ENCODE peak calls at places on chromosomes 7 and 10, in six cellular contexts. N is gastrocnemius medialis, E is esophagus squamous epithelium, R is neuronal stem cell, A is NB4, W is HCT116. J is an unnamed sample.

GRCh38 chr10:69685802-69686585 is 55.9 kb downstream of the FAM241B start:
- DNase-seq in R (no peak), W (no peak), E (no peak), N (peak), A (no peak), J (peak)

GRCh38 chr7:47597379-47597778 is 15.5 kb upstream of the TNS3 start:
- DNase-seq in W (no peak), E (no peak), R (no peak), N (no peak), A (no peak), J (no peak)

GRCh38 chr7:100435401-100436304 is 644 bp downstream of the PPP1R35 start:
- DNase-seq in R (no peak), W (no peak), E (no peak), N (no peak), A (peak), J (peak)

GRCh38 chr10:96840841-96841518 is 8.9 kb downstream of the LCOR start:
- DNase-seq in A (peak), N (no peak), R (no peak), W (peak), E (no peak), J (no peak)

GRCh38 chr10:4498763-4499251 is 327.2 kb upstream of the AKR1E2 start:
- DNase-seq in A (no peak), W (no peak), R (no peak), E (no peak), N (no peak), J (no peak)

GRCh38 chr7:379456-380225 is 89.7 kb downstream of the FOXL3 start:
- DNase-seq in E (no peak), N (no peak), A (no peak), W (no peak), R (no peak), J (no peak)

GRCh38 chr10:96673318-96674099 is 46.8 kb downstream of the PIK3AP1 start:
- DNase-seq in W (no peak), E (peak), A (peak), N (peak), R (no peak), J (peak)

GRCh38 chr10:128180843-128181242 is 54.6 kb upstream of the MKI67 start:
- DNase-seq in W (no peak), N (no peak), R (no peak), E (no peak), A (peak), J (no peak)

GRCh38 chr7:15508258-15508657 is 53.6 kb downstream of the AGMO start:
- DNase-seq in R (no peak), N (no peak), A (no peak), E (no peak), W (no peak), J (no peak)

GRCh38 chr10:68167271-68167670 is 58.0 kb downstream of the MYPN start:
- DNase-seq in R (no peak), N (no peak), A (no peak), W (no peak), E (no peak), J (no peak)

GRCh38 chr7:18288322-18289037 is 207.1 kb upstream of the HDAC9 start:
- DNase-seq in A (peak), E (no peak), W (no peak), R (no peak), N (no peak), J (no peak)

GRCh38 chr10:77320852-77321496 is 316.6 kb downstream of the KCNMA1 start:
- DNase-seq in R (no peak), A (no peak), N (no peak), E (no peak), W (no peak), J (no peak)

GRCh38 chr10:14583252-14583651 is 191.4 kb downstream of the FAM107B start:
- DNase-seq in E (no peak), W (no peak), R (no peak), A (no peak), N (no peak), J (no peak)

GRCh38 chr7:70134029-70134445 is 535.8 kb downstream of the AUTS2 start:
- DNase-seq in E (no peak), W (no peak), N (no peak), R (no peak), A (no peak), J (no peak)

GRCh38 chr10:95121904-95122303 is 52.6 kb upstream of the CYP2C8 start:
- DNase-seq in N (no peak), R (no peak), W (no peak), E (no peak), A (no peak), J (peak)

GRCh38 chr10:123474700-123475099 is 191.5 kb upstream of the GPR26 start:
- DNase-seq in E (no peak), A (no peak), R (no peak), W (no peak), N (no peak), J (no peak)

GRCh38 chr7:78472519-78472918 is 673.9 kb downstream of the PHTF2 start:
- DNase-seq in N (no peak), W (no peak), E (no peak), R (no peak), A (no peak), J (no peak)

GRCh38 chr10:97270523-97271154 is 21.8 kb downstream of the ARHGAP19 start:
- DNase-seq in A (no peak), N (no peak), W (no peak), E (no peak), R (no peak), J (no peak)

GRCh38 chr7:69937097-69937496 is 338.8 kb downstream of the AUTS2 start:
- DNase-seq in A (no peak), E (no peak), R (no peak), W (no peak), N (no peak), J (no peak)

GRCh38 chr7:91836065-91836368 is 44.5 kb downstream of the MTERF1 start:
- DNase-seq in W (no peak), E (no peak), N (no peak), A (no peak), R (no peak), J (no peak)

GRCh38 chr7:116738378-116738777 is 66.4 kb downstream of the MET start:
- DNase-seq in R (no peak), N (no peak), A (no peak), E (no peak), W (no peak), J (no peak)

GRCh38 chr7:18698258-18698734 is 202.7 kb downstream of the HDAC9 start:
- DNase-seq in R (no peak), N (no peak), W (no peak), A (no peak), E (no peak), J (no peak)

GRCh38 chr7:73770002-73770859 is at the start of gene CLDN3:
- DNase-seq in R (peak), N (no peak), E (no peak), A (peak), W (peak), J (peak)

GRCh38 chr7:36683695-36684357 is 40.5 kb downstream of the AOAH start:
- DNase-seq in N (no peak), W (no peak), E (no peak), A (no peak), R (no peak), J (no peak)

GRCh38 chr10:86918022-86918471 is 39.4 kb downstream of the MMRN2 start:
- DNase-seq in R (no peak), W (no peak), N (no peak), E (no peak), A (no peak), J (no peak)

GRCh38 chr7:66336760-66337159 is 131.6 kb downstream of the TPST1 start:
- DNase-seq in E (no peak), W (no peak), N (no peak), R (no peak), A (no peak), J (no peak)

GRCh38 chr10:32149257-32149955 is 93.2 kb upstream of the KIF5B start:
- DNase-seq in E (no peak), W (peak), A (no peak), N (peak), R (no peak), J (peak)

GRCh38 chr10:70567603-70568002 is 34.9 kb downstream of the PRF1 start:
- DNase-seq in W (no peak), N (no peak), E (no peak), R (no peak), A (no peak), J (no peak)

GRCh38 chr7:141695803-141696289 is 6.1 kb downstream of the DENND11 start:
- DNase-seq in N (no peak), R (no peak), E (no peak), A (no peak), W (no peak), J (peak)

GRCh38 chr10:528173-529165 is 161.0 kb downstream of the DIP2C start:
- DNase-seq in A (no peak), W (no peak), N (no peak), E (no peak), R (no peak), J (no peak)

GRCh38 chr10:43110318-43111071 is 27.8 kb upstream of the CSGALNACT2 start:
- DNase-seq in W (no peak), A (peak), E (no peak), N (no peak), R (no peak), J (no peak)

GRCh38 chr7:27175005-27175625 is 995 bp upstream of the HOXA10 start:
- DNase-seq in A (peak), E (no peak), R (no peak), W (no peak), N (peak), J (no peak)

GRCh38 chr7:2048531-2048930 is 184.2 kb downstream of the MAD1L1 start:
- DNase-seq in R (no peak), W (no peak), A (no peak), N (no peak), E (no peak), J (no peak)

GRCh38 chr10:681670-682318 is 7.7 kb downstream of the DIP2C start:
- DNase-seq in E (no peak), R (no peak), W (no peak), A (no peak), N (no peak), J (no peak)

GRCh38 chr7:151001546-151001945 is 10.7 kb downstream of the NOS3 start:
- DNase-seq in R (no peak), W (no peak), E (no peak), N (no peak), A (no peak), J (no peak)

GRCh38 chr10:69344591-69345244 is 66.4 kb downstream of the HK1 start:
- DNase-seq in A (peak), E (no peak), W (no peak), R (no peak), N (no peak), J (no peak)

GRCh38 chr7:155811895-155812761 is at the start of gene SHH:
- DNase-seq in N (no peak), E (no peak), W (no peak), R (no peak), A (no peak), J (no peak)

GRCh38 chr7:155813125-155813524 is 862 bp upstream of the SHH start:
- DNase-seq in N (no peak), R (no peak), W (no peak), A (no peak), E (no peak), J (no peak)

GRCh38 chr7:155809947-155810606 is 2.2 kb downstream of the SHH start:
- DNase-seq in W (no peak), E (no peak), R (no peak), A (no peak), N (no peak), J (no peak)

GRCh38 chr7:155810607-155811559 is 1.4 kb downstream of the SHH start:
- DNase-seq in E (no peak), W (no peak), N (no peak), R (no peak), A (no peak), J (no peak)

DNA sequence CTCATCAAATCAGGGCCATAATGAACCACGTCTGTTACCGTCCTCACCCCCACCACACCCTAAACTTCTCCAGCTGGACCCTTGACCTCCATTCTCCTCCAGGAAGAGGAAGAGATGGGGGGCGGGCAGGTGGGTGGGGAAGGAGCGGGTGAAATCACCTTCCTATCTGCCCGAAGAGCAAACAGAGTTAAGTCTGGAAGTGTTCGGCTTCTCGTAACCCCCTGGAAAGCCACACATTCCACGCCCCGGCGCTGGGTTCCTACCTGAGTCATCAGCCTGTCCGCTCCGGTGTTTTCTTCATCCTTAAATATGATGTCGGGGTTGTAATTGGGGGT is 736 bp downstream of the SHH start:
- DNase-seq in W (no peak), N (no peak), E (no peak), R (no peak), A (no peak), J (no peak)
- H3K4me3 ChIP-seq in W (no peak), N (no peak), E (no peak), R (no peak), A (no peak), J (no peak)

GRCh38 chr10:21954690-21955089 is 48.8 kb downstream of the DNAJC1 start:
- DNase-seq in N (no peak), E (no peak), A (no peak), W (no peak), R (no peak), J (no peak)
- H3K4me3 ChIP-seq in N (no peak), E (no peak), A (no peak), W (no peak), R (no peak), J (no peak)

GRCh38 chr10:131876021-131876420 is 24.8 kb upstream of the PPP2R2D start:
- DNase-seq in W (no peak), A (no peak), N (no peak), R (no peak), E (no peak), J (no peak)
- H3K4me3 ChIP-seq in W (no peak), A (no peak), N (no peak), R (no peak), E (no peak), J (no peak)

GRCh38 chr10:122376364-122376961 is 2.0 kb downstream of the PLEKHA1 start:
- DNase-seq in E (no peak), W (no peak), A (no peak), R (no peak), N (no peak), J (no peak)
- H3K4me3 ChIP-seq in E (peak), W (no peak), A (no peak), R (no peak), N (peak), J (no peak)

GRCh38 chr10:7409732-7410168 is 1.1 kb downstream of the SFMBT2 start:
- DNase-seq in W (no peak), A (peak), R (no peak), E (no peak), N (peak), J (no peak)

GRCh38 chr10:7410306-7410799 is 481 bp downstream of the SFMBT2 start:
- DNase-seq in A (peak), R (no peak), N (no peak), W (no peak), E (no peak), J (no peak)

GRCh38 chr10:7410800-7411670 is at the start of gene SFMBT2:
- DNase-seq in N (peak), R (peak), E (no peak), W (no peak), A (peak), J (peak)

GRCh38 chr10:7411671-7412481 is 1.0 kb upstream of the SFMBT2 start:
- DNase-seq in E (no peak), A (no peak), N (peak), R (no peak), W (no peak), J (no peak)

GRCh38 chr10:7412482-7413251 is 1.8 kb upstream of the SFMBT2 start:
- DNase-seq in E (no peak), R (no peak), W (no peak), N (peak), A (no peak), J (peak)
- H3K4me3 ChIP-seq in E (peak), R (no peak), W (no peak), N (peak), A (no peak), J (no peak)